ENCODE peak calls at places on chromosome 11, in four cellular contexts. One of them, this sample, is unnamed.

GRCh38 chr11:88418508-88418907 is 81.0 kb upstream of the CTSC start:
- DNase-seq in adrenal gland: no peak
- DNase-seq in uterus: no peak
- DNase-seq in MM.1S: no peak
- DNase-seq in this sample: no peak

GRCh38 chr11:65417702-65418430 is 4.7 kb upstream of the NEAT1 start:
- DNase-seq in adrenal gland: peak
- DNase-seq in uterus: peak
- DNase-seq in MM.1S: no peak
- DNase-seq in this sample: peak

GRCh38 chr11:43419460-43419859 is 60.7 kb downstream of the TTC17 start:
- DNase-seq in adrenal gland: no peak
- DNase-seq in uterus: no peak
- DNase-seq in MM.1S: peak
- DNase-seq in this sample: peak

GRCh38 chr11:1356007-1356435 is 33.7 kb upstream of the BRSK2 start:
- DNase-seq in adrenal gland: no peak
- DNase-seq in uterus: no peak
- DNase-seq in MM.1S: no peak
- DNase-seq in this sample: no peak

GRCh38 chr11:22808559-22809197 is 20.9 kb downstream of the SVIP start:
- DNase-seq in adrenal gland: no peak
- DNase-seq in uterus: no peak
- DNase-seq in MM.1S: peak
- DNase-seq in this sample: peak

GRCh38 chr11:89405629-89406028 is 85.5 kb downstream of the NOX4 start:
- DNase-seq in adrenal gland: no peak
- DNase-seq in uterus: no peak
- DNase-seq in MM.1S: peak
- DNase-seq in this sample: no peak

GRCh38 chr11:118227865-118228785 is 3.3 kb upstream of the JAML start:
- DNase-seq in adrenal gland: no peak
- DNase-seq in uterus: no peak
- DNase-seq in MM.1S: no peak
- DNase-seq in this sample: peak

GRCh38 chr11:57675176-57675941 is 7.4 kb downstream of the ZDHHC5 start:
- DNase-seq in adrenal gland: no peak
- DNase-seq in uterus: no peak
- DNase-seq in MM.1S: no peak
- DNase-seq in this sample: no peak

GRCh38 chr11:41579546-41579945 is 120.1 kb upstream of the LRRC4C start:
- DNase-seq in adrenal gland: no peak
- DNase-seq in uterus: no peak
- DNase-seq in MM.1S: no peak
- DNase-seq in this sample: no peak

GRCh38 chr11:116471608-116472007 is 301.2 kb downstream of the BUD13 start:
- DNase-seq in adrenal gland: no peak
- DNase-seq in uterus: no peak
- DNase-seq in MM.1S: no peak
- DNase-seq in this sample: no peak

GRCh38 chr11:12019337-12019736 is 10.9 kb upstream of the DKK3 start:
- DNase-seq in adrenal gland: no peak
- DNase-seq in uterus: no peak
- DNase-seq in MM.1S: no peak
- DNase-seq in this sample: no peak
- H3K4me3 ChIP-seq in adrenal gland: no peak
- H3K4me3 ChIP-seq in uterus: no peak
- H3K4me3 ChIP-seq in MM.1S: no peak
- H3K4me3 ChIP-seq in this sample: no peak

DNA sequence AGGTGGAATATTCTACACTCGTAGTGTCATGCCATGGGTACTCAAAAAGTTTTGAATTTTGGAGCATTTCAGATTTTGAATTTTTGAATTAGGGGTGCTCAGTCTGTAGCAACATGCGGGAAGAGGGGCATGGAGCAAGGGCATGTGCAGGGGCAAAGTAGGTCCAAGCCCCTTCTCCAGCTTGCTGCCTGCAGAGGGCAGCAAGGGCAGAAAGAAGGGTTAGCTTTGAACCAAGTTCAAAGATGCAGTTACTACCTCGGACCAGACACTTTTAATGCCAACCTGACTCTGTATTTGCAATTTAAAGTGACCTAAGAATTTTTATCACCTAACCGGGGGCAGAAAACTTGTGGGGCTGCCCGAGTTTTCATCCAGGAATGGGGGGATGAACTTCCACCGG is 68.2 kb downstream of the CD82 start:
- DNase-seq in adrenal gland: peak
- DNase-seq in uterus: no peak
- DNase-seq in MM.1S: no peak
- DNase-seq in this sample: no peak
- TF ChIP-seq CTCF in adrenal gland: peak
- TF ChIP-seq CTCF in uterus: no peak
- TF ChIP-seq CTCF in MM.1S: peak
- TF ChIP-seq CTCF in this sample: no peak

GRCh38 chr11:121194731-121195596 is 93.9 kb downstream of the TECTA start:
- DNase-seq in adrenal gland: peak
- DNase-seq in uterus: peak
- DNase-seq in MM.1S: peak
- DNase-seq in this sample: peak

GRCh38 chr11:121198491-121198890 is 94.1 kb upstream of the SC5D start:
- DNase-seq in adrenal gland: no peak
- DNase-seq in uterus: no peak
- DNase-seq in MM.1S: no peak
- DNase-seq in this sample: no peak

GRCh38 chr11:121199516-121199915 is 93.1 kb upstream of the SC5D start:
- DNase-seq in adrenal gland: no peak
- DNase-seq in uterus: no peak
- DNase-seq in MM.1S: no peak
- DNase-seq in this sample: no peak
- H3K4me3 ChIP-seq in adrenal gland: no peak
- H3K4me3 ChIP-seq in uterus: no peak
- H3K4me3 ChIP-seq in MM.1S: no peak
- H3K4me3 ChIP-seq in this sample: no peak

GRCh38 chr11:70547821-70548670 is 149.7 kb downstream of the CTTN start:
- DNase-seq in adrenal gland: peak
- DNase-seq in uterus: no peak
- DNase-seq in MM.1S: no peak
- DNase-seq in this sample: no peak
- TF ChIP-seq CTCF in adrenal gland: no peak
- TF ChIP-seq CTCF in uterus: no peak
- TF ChIP-seq CTCF in MM.1S: no peak
- TF ChIP-seq CTCF in this sample: no peak

GRCh38 chr11:114058026-114058706 is 1.3 kb upstream of the ZBTB16 start:
- DNase-seq in adrenal gland: peak
- DNase-seq in uterus: no peak
- DNase-seq in MM.1S: no peak
- DNase-seq in this sample: no peak

GRCh38 chr11:114058871-114059277 is 637 bp upstream of the ZBTB16 start:
- DNase-seq in adrenal gland: peak
- DNase-seq in uterus: no peak
- DNase-seq in MM.1S: no peak
- DNase-seq in this sample: no peak

GRCh38 chr11:114057147-114057546 is 2.4 kb upstream of the ZBTB16 start:
- DNase-seq in adrenal gland: peak
- DNase-seq in uterus: no peak
- DNase-seq in MM.1S: no peak
- DNase-seq in this sample: no peak

GRCh38 chr11:114056409-114056808 is 3.1 kb upstream of the ZBTB16 start:
- DNase-seq in adrenal gland: no peak
- DNase-seq in uterus: no peak
- DNase-seq in MM.1S: no peak
- DNase-seq in this sample: no peak

DNA sequence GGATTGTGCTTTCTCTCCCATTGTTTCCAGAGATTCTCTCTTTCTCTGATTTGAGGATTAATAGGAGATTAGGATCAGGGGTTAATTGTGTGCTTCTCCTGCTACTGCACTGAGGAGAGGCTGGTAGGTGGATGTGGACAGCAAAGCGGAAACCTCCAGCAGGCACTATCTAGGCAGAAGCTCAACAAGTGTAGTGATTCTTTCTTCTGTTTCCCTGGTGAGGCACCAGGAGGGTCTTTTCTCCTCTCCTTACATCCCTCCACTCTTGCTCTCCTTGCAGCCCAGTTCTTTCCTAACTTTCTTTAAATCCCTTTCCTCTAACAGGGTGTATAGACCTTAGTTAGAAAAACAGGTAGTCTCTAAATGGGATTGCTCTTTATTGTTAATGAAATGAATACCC is 1.9 kb upstream of the ZBTB16 start:
- DNase-seq in adrenal gland: no peak
- DNase-seq in uterus: no peak
- DNase-seq in MM.1S: no peak
- DNase-seq in this sample: no peak
- H3K4me3 ChIP-seq in adrenal gland: no peak
- H3K4me3 ChIP-seq in uterus: no peak
- H3K4me3 ChIP-seq in MM.1S: no peak
- H3K4me3 ChIP-seq in this sample: no peak

GRCh38 chr11:109730669-109731068 is 308.7 kb downstream of the C11orf87 start:
- DNase-seq in adrenal gland: no peak
- DNase-seq in uterus: no peak
- DNase-seq in MM.1S: no peak
- DNase-seq in this sample: no peak
- TF ChIP-seq CTCF in adrenal gland: no peak
- TF ChIP-seq CTCF in uterus: no peak
- TF ChIP-seq CTCF in MM.1S: no peak
- TF ChIP-seq CTCF in this sample: no peak

DNA sequence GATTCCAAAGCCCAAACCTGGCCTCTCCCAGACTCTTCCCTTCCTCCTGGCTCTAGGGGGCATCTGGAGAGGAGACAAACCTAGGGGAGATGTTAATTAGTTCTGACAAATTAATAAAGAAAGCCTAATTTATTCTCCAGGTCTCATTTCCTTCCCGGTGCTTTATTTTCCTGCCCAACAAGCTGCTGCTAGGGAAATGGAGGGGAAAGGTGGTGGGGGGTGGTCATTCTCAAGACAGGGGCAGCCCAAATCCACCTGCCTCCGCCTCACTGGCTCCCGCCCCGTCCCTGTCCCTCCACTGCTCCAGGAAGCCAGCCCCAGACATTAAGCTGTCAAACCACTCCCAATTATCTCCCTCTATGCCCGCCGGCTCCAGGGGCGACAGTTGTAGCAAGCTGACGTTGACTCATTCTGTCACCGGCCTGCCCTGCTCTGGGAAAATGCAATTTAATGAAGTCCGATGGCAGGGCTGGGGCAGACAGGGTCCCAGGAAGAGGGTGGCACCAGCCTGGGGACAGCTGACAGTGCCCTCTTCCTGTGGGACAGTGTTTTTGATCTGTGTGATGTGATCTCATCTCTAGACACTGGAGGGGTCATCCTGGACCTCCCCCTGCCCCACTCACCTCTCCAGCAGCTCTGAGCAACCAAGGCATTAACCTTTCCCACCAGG is 27.3 kb downstream of the NECTIN1 start:
- DNase-seq in adrenal gland: no peak
- DNase-seq in uterus: no peak
- DNase-seq in MM.1S: no peak
- DNase-seq in this sample: no peak
- H3K4me3 ChIP-seq in adrenal gland: no peak
- H3K4me3 ChIP-seq in uterus: no peak
- H3K4me3 ChIP-seq in MM.1S: no peak
- H3K4me3 ChIP-seq in this sample: no peak

GRCh38 chr11:84714316-84714780 is 912.8 kb downstream of the DLG2 start:
- DNase-seq in adrenal gland: peak
- DNase-seq in uterus: no peak
- DNase-seq in MM.1S: peak
- DNase-seq in this sample: peak
- TF ChIP-seq CTCF in adrenal gland: peak
- TF ChIP-seq CTCF in uterus: no peak
- TF ChIP-seq CTCF in MM.1S: peak
- TF ChIP-seq CTCF in this sample: no peak

GRCh38 chr11:46273511-46274205 is 3.8 kb upstream of the CREB3L1 start:
- DNase-seq in adrenal gland: no peak
- DNase-seq in uterus: no peak
- DNase-seq in MM.1S: no peak
- DNase-seq in this sample: no peak
- H3K4me3 ChIP-seq in adrenal gland: no peak
- H3K4me3 ChIP-seq in uterus: no peak
- H3K4me3 ChIP-seq in MM.1S: no peak
- H3K4me3 ChIP-seq in this sample: no peak

This sample was measured in GM12865.